ENCODE peak calls at places on chromosomes 3 and 15, in seven cellular contexts. K, F, L, O, R, S and W are unnamed samples.

GRCh38 chr3:190183121-190183520 is 62.4 kb upstream of the P3H2 start:
- DNase-seq in K (no peak), F (peak; percentile 98), L (no peak), O (no peak), R (no peak), S (peak; percentile 35), W (no peak)

GRCh38 chr15:94327356-94327936 is 96.1 kb downstream of the MCTP2 start:
- DNase-seq in K (no peak), F (no peak), L (no peak), O (no peak), R (peak; percentile 6), S (peak; percentile 56), W (no peak)

GRCh38 chr3:36957862-36958686 is 13.2 kb upstream of the TRANK1 start:
- DNase-seq in K (no peak), F (peak; percentile 69), L (no peak), O (no peak), R (peak; percentile 21), S (peak; percentile 52), W (no peak)

GRCh38 chr3:126389112-126389791 is 5.5 kb upstream of the CFAP100 start:
- DNase-seq in K (peak; percentile 63), F (peak; percentile 59), L (peak; percentile 73), O (peak; percentile 30), R (peak; percentile 89), S (peak; percentile 95), W (peak; percentile 80)

GRCh38 chr3:185552358-185552877 is at the start of gene LIPH:
- DNase-seq in K (peak; percentile 24), F (peak; percentile 23), L (peak; percentile 40), O (no peak), R (peak; percentile 84), S (peak; percentile 65), W (no peak)

GRCh38 chr3:118817748-118818165 is 216.9 kb downstream of the IGSF11 start:
- DNase-seq in K (peak; percentile 27), F (peak; percentile 23), L (peak; percentile 27), O (peak; percentile 4), R (peak; percentile 69), S (peak; percentile 83), W (peak; percentile 13)

GRCh38 chr3:38454179-38454883 is 641 bp downstream of the ACVR2B start:
- DNase-seq in K (peak; percentile 26), F (no peak), L (peak; percentile 62), O (peak; percentile 23), R (peak; percentile 46), S (peak; percentile 79), W (peak; percentile 42)

GRCh38 chr3:111864821-111865656 is 6.0 kb downstream of the PHLDB2 start:
- DNase-seq in K (no peak), F (peak; percentile 99), L (no peak), O (no peak), R (no peak), S (peak; percentile 40), W (no peak)

GRCh38 chr3:160370987-160371857 is 27.8 kb downstream of the IFT80 start:
- DNase-seq in K (no peak), F (no peak), L (no peak), O (no peak), R (no peak), S (no peak), W (no peak)

GRCh38 chr3:110773413-110773954 is 298.1 kb upstream of the NECTIN3 start:
- DNase-seq in K (no peak), F (peak; percentile 86), L (no peak), O (no peak), R (peak; percentile 34), S (peak; percentile 45), W (no peak)

GRCh38 chr3:143443851-143444331 is 324.3 kb downstream of the CHST2 start:
- DNase-seq in K (peak; percentile 42), F (peak; percentile 99), L (no peak), O (no peak), R (peak; percentile 83), S (no peak), W (no peak)

GRCh38 chr15:53031469-53031868 is 241.3 kb upstream of the ONECUT1 start:
- DNase-seq in K (no peak), F (no peak), L (no peak), O (no peak), R (no peak), S (no peak), W (no peak)

GRCh38 chr3:120364821-120365220 is 15.7 kb upstream of the LRRC58 start:
- DNase-seq in K (no peak), F (peak; percentile 19), L (no peak), O (no peak), R (no peak), S (no peak), W (no peak)

GRCh38 chr3:55483196-55484095 is 3.7 kb downstream of the WNT5A start:
- DNase-seq in K (no peak), F (no peak), L (no peak), O (no peak), R (no peak), S (no peak), W (no peak)

GRCh38 chr3:133717424-133717823 is 28.8 kb upstream of the TF start:
- DNase-seq in K (no peak), F (no peak), L (no peak), O (no peak), R (no peak), S (no peak), W (no peak)

GRCh38 chr3:128383316-128384235 is 83.1 kb downstream of the DNAJB8 start:
- DNase-seq in K (peak; percentile 50), F (peak; percentile 17), L (no peak), O (peak; percentile 46), R (peak; percentile 90), S (peak; percentile 85), W (peak; percentile 66)

GRCh38 chr15:62976301-62976842 is 66.2 kb upstream of the TPM1 start:
- DNase-seq in K (no peak), F (peak; percentile 75), L (no peak), O (no peak), R (no peak), S (no peak), W (no peak)

GRCh38 chr3:195100903-195101591 is 169.9 kb downstream of the XXYLT1 start:
- DNase-seq in K (peak; percentile 17), F (no peak), L (no peak), O (no peak), R (no peak), S (no peak), W (no peak)

GRCh38 chr3:130896101-130896500 is 2.2 kb downstream of the ATP2C1 start:
- DNase-seq in K (no peak), F (no peak), L (no peak), O (no peak), R (no peak), S (no peak), W (no peak)